ENCODE peak calls at places on chromosomes 1 and 21, in seven cellular contexts. One of them, this sample, is unnamed.

GRCh38 chr1:67557731-67558448 is 127.1 kb upstream of the GADD45A start:
- DNase-seq in pancreas: no peak
- DNase-seq in breast epithelium: no peak
- DNase-seq in cardiac muscle cell: no peak
- DNase-seq in suprapubic skin: no peak
- DNase-seq in sigmoid colon: no peak
- DNase-seq in CD8-positive, alpha-beta T cell: no peak
- DNase-seq in this sample: no peak

GRCh38 chr1:183417691-183418491 is at the start of gene NMNAT2:
- DNase-seq in pancreas: peak; percentile 64
- DNase-seq in breast epithelium: no peak
- DNase-seq in cardiac muscle cell: peak; percentile 53
- DNase-seq in suprapubic skin: no peak
- DNase-seq in sigmoid colon: peak; percentile 68
- DNase-seq in CD8-positive, alpha-beta T cell: no peak
- DNase-seq in this sample: peak; percentile 76

GRCh38 chr1:17013598-17014320 is 2.0 kb upstream of the ATP13A2 start:
- DNase-seq in pancreas: no peak
- DNase-seq in breast epithelium: no peak
- DNase-seq in cardiac muscle cell: no peak
- DNase-seq in suprapubic skin: no peak
- DNase-seq in sigmoid colon: peak; percentile 60
- DNase-seq in CD8-positive, alpha-beta T cell: no peak
- DNase-seq in this sample: no peak

GRCh38 chr1:43432907-43433306 is 20.8 kb downstream of the HYI start:
- DNase-seq in pancreas: peak; percentile 32
- DNase-seq in breast epithelium: peak; percentile 35
- DNase-seq in cardiac muscle cell: no peak
- DNase-seq in suprapubic skin: peak; percentile 37
- DNase-seq in sigmoid colon: no peak
- DNase-seq in CD8-positive, alpha-beta T cell: no peak
- DNase-seq in this sample: no peak

GRCh38 chr1:180821970-180822369 is 90.7 kb upstream of the KIAA1614 start:
- DNase-seq in pancreas: no peak
- DNase-seq in breast epithelium: no peak
- DNase-seq in cardiac muscle cell: no peak
- DNase-seq in suprapubic skin: no peak
- DNase-seq in sigmoid colon: no peak
- DNase-seq in CD8-positive, alpha-beta T cell: no peak
- DNase-seq in this sample: no peak

GRCh38 chr1:61743716-61744620 is 1.7 kb downstream of the PATJ start:
- DNase-seq in pancreas: no peak
- DNase-seq in breast epithelium: no peak
- DNase-seq in cardiac muscle cell: no peak
- DNase-seq in suprapubic skin: no peak
- DNase-seq in sigmoid colon: peak; percentile 47
- DNase-seq in CD8-positive, alpha-beta T cell: no peak
- DNase-seq in this sample: no peak

GRCh38 chr1:25523512-25523911 is 19.9 kb upstream of the LDLRAP1 start:
- DNase-seq in pancreas: no peak
- DNase-seq in breast epithelium: no peak
- DNase-seq in cardiac muscle cell: no peak
- DNase-seq in suprapubic skin: no peak
- DNase-seq in sigmoid colon: no peak
- DNase-seq in CD8-positive, alpha-beta T cell: no peak
- DNase-seq in this sample: peak; percentile 15

GRCh38 chr1:201906336-201906735 is 17.6 kb downstream of the SHISA4 start:
- DNase-seq in pancreas: no peak
- DNase-seq in breast epithelium: no peak
- DNase-seq in cardiac muscle cell: no peak
- DNase-seq in suprapubic skin: no peak
- DNase-seq in sigmoid colon: no peak
- DNase-seq in CD8-positive, alpha-beta T cell: no peak
- DNase-seq in this sample: no peak

GRCh38 chr1:62515055-62515454 is 78.2 kb downstream of the USP1 start:
- DNase-seq in pancreas: no peak
- DNase-seq in breast epithelium: no peak
- DNase-seq in cardiac muscle cell: peak; percentile 73
- DNase-seq in suprapubic skin: no peak
- DNase-seq in sigmoid colon: no peak
- DNase-seq in CD8-positive, alpha-beta T cell: no peak
- DNase-seq in this sample: no peak

GRCh38 chr1:37634554-37635308 is at the start of gene RSPO1:
- DNase-seq in pancreas: no peak
- DNase-seq in breast epithelium: no peak
- DNase-seq in cardiac muscle cell: peak; percentile 50
- DNase-seq in suprapubic skin: no peak
- DNase-seq in sigmoid colon: no peak
- DNase-seq in CD8-positive, alpha-beta T cell: no peak
- DNase-seq in this sample: no peak

GRCh38 chr1:42934541-42935312 is 23.9 kb downstream of the SLC2A1 start:
- DNase-seq in pancreas: peak; percentile 31
- DNase-seq in breast epithelium: peak; percentile 34
- DNase-seq in cardiac muscle cell: no peak
- DNase-seq in suprapubic skin: peak; percentile 59
- DNase-seq in sigmoid colon: peak; percentile 55
- DNase-seq in CD8-positive, alpha-beta T cell: peak; percentile 47
- DNase-seq in this sample: no peak

GRCh38 chr1:245686446-245687030 is 531.8 kb downstream of the KIF26B start:
- DNase-seq in pancreas: no peak
- DNase-seq in breast epithelium: no peak
- DNase-seq in cardiac muscle cell: no peak
- DNase-seq in suprapubic skin: peak; percentile 59
- DNase-seq in sigmoid colon: no peak
- DNase-seq in CD8-positive, alpha-beta T cell: no peak
- DNase-seq in this sample: no peak

GRCh38 chr21:41847066-41847804 is 31.9 kb downstream of the PRDM15 start:
- DNase-seq in pancreas: no peak
- DNase-seq in breast epithelium: no peak
- DNase-seq in cardiac muscle cell: peak; percentile 10
- DNase-seq in suprapubic skin: peak; percentile 16
- DNase-seq in sigmoid colon: peak; percentile 28
- DNase-seq in CD8-positive, alpha-beta T cell: no peak
- DNase-seq in this sample: no peak

GRCh38 chr1:7781923-7782495 is 2.1 kb upstream of the PER3 start:
- DNase-seq in pancreas: no peak
- DNase-seq in breast epithelium: no peak
- DNase-seq in cardiac muscle cell: no peak
- DNase-seq in suprapubic skin: no peak
- DNase-seq in sigmoid colon: no peak
- DNase-seq in CD8-positive, alpha-beta T cell: peak; percentile 53
- DNase-seq in this sample: no peak

GRCh38 chr1:168991667-168992475 is 114.6 kb upstream of the ATP1B1 start:
- DNase-seq in pancreas: no peak
- DNase-seq in breast epithelium: no peak
- DNase-seq in cardiac muscle cell: no peak
- DNase-seq in suprapubic skin: no peak
- DNase-seq in sigmoid colon: no peak
- DNase-seq in CD8-positive, alpha-beta T cell: no peak
- DNase-seq in this sample: no peak

GRCh38 chr1:47804127-47804526 is 193.1 kb downstream of the TRABD2B start:
- DNase-seq in pancreas: no peak
- DNase-seq in breast epithelium: no peak
- DNase-seq in cardiac muscle cell: no peak
- DNase-seq in suprapubic skin: no peak
- DNase-seq in sigmoid colon: no peak
- DNase-seq in CD8-positive, alpha-beta T cell: no peak
- DNase-seq in this sample: no peak

GRCh38 chr21:26125433-26126167 is 45.0 kb downstream of the APP start:
- DNase-seq in pancreas: no peak
- DNase-seq in breast epithelium: no peak
- DNase-seq in cardiac muscle cell: no peak
- DNase-seq in suprapubic skin: no peak
- DNase-seq in sigmoid colon: no peak
- DNase-seq in CD8-positive, alpha-beta T cell: no peak
- DNase-seq in this sample: no peak

GRCh38 chr1:9181990-9182783 is 52.4 kb upstream of the H6PD start:
- DNase-seq in pancreas: peak; percentile 83
- DNase-seq in breast epithelium: no peak
- DNase-seq in cardiac muscle cell: peak; percentile 64
- DNase-seq in suprapubic skin: no peak
- DNase-seq in sigmoid colon: no peak
- DNase-seq in CD8-positive, alpha-beta T cell: no peak
- DNase-seq in this sample: peak; percentile 75

GRCh38 chr1:182841368-182841988 is 2.3 kb downstream of the DHX9 start:
- DNase-seq in pancreas: no peak
- DNase-seq in breast epithelium: no peak
- DNase-seq in cardiac muscle cell: peak; percentile 39
- DNase-seq in suprapubic skin: no peak
- DNase-seq in sigmoid colon: no peak
- DNase-seq in CD8-positive, alpha-beta T cell: no peak
- DNase-seq in this sample: no peak

GRCh38 chr1:22750671-22751016 is 40.0 kb downstream of the EPHB2 start:
- DNase-seq in pancreas: no peak
- DNase-seq in breast epithelium: no peak
- DNase-seq in cardiac muscle cell: no peak
- DNase-seq in suprapubic skin: no peak
- DNase-seq in sigmoid colon: no peak
- DNase-seq in CD8-positive, alpha-beta T cell: no peak
- DNase-seq in this sample: no peak

GRCh38 chr1:8663915-8664331 is 153.5 kb downstream of the RERE start:
- DNase-seq in pancreas: no peak
- DNase-seq in breast epithelium: no peak
- DNase-seq in cardiac muscle cell: peak; percentile 74
- DNase-seq in suprapubic skin: no peak
- DNase-seq in sigmoid colon: peak; percentile 63
- DNase-seq in CD8-positive, alpha-beta T cell: no peak
- DNase-seq in this sample: no peak

GRCh38 chr1:208272311-208272710 is 28.1 kb upstream of the PLXNA2 start:
- DNase-seq in pancreas: no peak
- DNase-seq in breast epithelium: no peak
- DNase-seq in cardiac muscle cell: no peak
- DNase-seq in suprapubic skin: no peak
- DNase-seq in sigmoid colon: no peak
- DNase-seq in CD8-positive, alpha-beta T cell: no peak
- DNase-seq in this sample: no peak

GRCh38 chr1:98932184-98932583 is 72.5 kb downstream of the PLPPR5 start:
- DNase-seq in pancreas: no peak
- DNase-seq in breast epithelium: no peak
- DNase-seq in cardiac muscle cell: no peak
- DNase-seq in suprapubic skin: no peak
- DNase-seq in sigmoid colon: no peak
- DNase-seq in CD8-positive, alpha-beta T cell: no peak
- DNase-seq in this sample: no peak

GRCh38 chr1:55632058-55632457 is 416.9 kb upstream of the USP24 start:
- DNase-seq in pancreas: no peak
- DNase-seq in breast epithelium: no peak
- DNase-seq in cardiac muscle cell: peak; percentile 47
- DNase-seq in suprapubic skin: no peak
- DNase-seq in sigmoid colon: no peak
- DNase-seq in CD8-positive, alpha-beta T cell: no peak
- DNase-seq in this sample: no peak

GRCh38 chr1:186648606-186649005 is 31.6 kb downstream of the PTGS2 start:
- DNase-seq in pancreas: no peak
- DNase-seq in breast epithelium: no peak
- DNase-seq in cardiac muscle cell: no peak
- DNase-seq in suprapubic skin: no peak
- DNase-seq in sigmoid colon: no peak
- DNase-seq in CD8-positive, alpha-beta T cell: no peak
- DNase-seq in this sample: no peak

GRCh38 chr1:2229032-2229920 is 1.2 kb downstream of the SKI start:
- DNase-seq in pancreas: peak; percentile 85
- DNase-seq in breast epithelium: no peak
- DNase-seq in cardiac muscle cell: peak; percentile 83
- DNase-seq in suprapubic skin: no peak
- DNase-seq in sigmoid colon: peak; percentile 94
- DNase-seq in CD8-positive, alpha-beta T cell: peak; percentile 79
- DNase-seq in this sample: no peak

GRCh38 chr1:153194331-153195050 is 8.7 kb upstream of the LELP1 start:
- DNase-seq in pancreas: no peak
- DNase-seq in breast epithelium: no peak
- DNase-seq in cardiac muscle cell: no peak
- DNase-seq in suprapubic skin: no peak
- DNase-seq in sigmoid colon: no peak
- DNase-seq in CD8-positive, alpha-beta T cell: no peak
- DNase-seq in this sample: no peak

GRCh38 chr1:153192697-153193096 is 10.5 kb upstream of the LELP1 start:
- DNase-seq in pancreas: no peak
- DNase-seq in breast epithelium: no peak
- DNase-seq in cardiac muscle cell: no peak
- DNase-seq in suprapubic skin: no peak
- DNase-seq in sigmoid colon: no peak
- DNase-seq in CD8-positive, alpha-beta T cell: no peak
- DNase-seq in this sample: no peak

GRCh38 chr1:153195216-153195615 is 8.0 kb upstream of the LELP1 start:
- DNase-seq in pancreas: no peak
- DNase-seq in breast epithelium: no peak
- DNase-seq in cardiac muscle cell: no peak
- DNase-seq in suprapubic skin: no peak
- DNase-seq in sigmoid colon: no peak
- DNase-seq in CD8-positive, alpha-beta T cell: no peak
- DNase-seq in this sample: no peak

GRCh38 chr1:153190373-153190772 is 12.9 kb upstream of the LELP1 start:
- DNase-seq in pancreas: no peak
- DNase-seq in breast epithelium: no peak
- DNase-seq in cardiac muscle cell: no peak
- DNase-seq in suprapubic skin: no peak
- DNase-seq in sigmoid colon: no peak
- DNase-seq in CD8-positive, alpha-beta T cell: no peak
- DNase-seq in this sample: no peak
- TF ChIP-seq CTCF in pancreas: no peak
- TF ChIP-seq CTCF in breast epithelium: no peak
- TF ChIP-seq CTCF in cardiac muscle cell: no peak
- TF ChIP-seq CTCF in suprapubic skin: no peak
- TF ChIP-seq CTCF in sigmoid colon: no peak
- TF ChIP-seq CTCF in CD8-positive, alpha-beta T cell: no peak
- TF ChIP-seq CTCF in this sample: no peak

GRCh38 chr1:53732912-53733317 is 6.0 kb downstream of the GLIS1 start:
- DNase-seq in pancreas: no peak
- DNase-seq in breast epithelium: no peak
- DNase-seq in cardiac muscle cell: peak; percentile 72
- DNase-seq in suprapubic skin: no peak
- DNase-seq in sigmoid colon: no peak
- DNase-seq in CD8-positive, alpha-beta T cell: no peak
- DNase-seq in this sample: no peak
- H3K27ac ChIP-seq in pancreas: no peak overlapping the region
- H3K27ac ChIP-seq in breast epithelium: no peak overlapping the region
- H3K27ac ChIP-seq in cardiac muscle cell: no peak overlapping the region
- H3K27ac ChIP-seq in suprapubic skin: no peak overlapping the region
- H3K27ac ChIP-seq in sigmoid colon: no peak overlapping the region
- H3K27ac ChIP-seq in CD8-positive, alpha-beta T cell: no peak overlapping the region
- H3K27ac ChIP-seq in this sample: no peak overlapping the region

GRCh38 chr1:156122086-156122485 is 7.6 kb downstream of the LMNA start:
- DNase-seq in pancreas: no peak
- DNase-seq in breast epithelium: no peak
- DNase-seq in cardiac muscle cell: no peak
- DNase-seq in suprapubic skin: no peak
- DNase-seq in sigmoid colon: no peak
- DNase-seq in CD8-positive, alpha-beta T cell: no peak
- DNase-seq in this sample: no peak
- H3K4me3 ChIP-seq in pancreas: no peak overlapping the region
- H3K4me3 ChIP-seq in breast epithelium: peak overlapping the region; percentile 98
- H3K4me3 ChIP-seq in cardiac muscle cell: no peak overlapping the region
- H3K4me3 ChIP-seq in suprapubic skin: peak overlapping the region; percentile 100
- H3K4me3 ChIP-seq in sigmoid colon: peak overlapping the region; percentile 39
- H3K4me3 ChIP-seq in CD8-positive, alpha-beta T cell: no peak overlapping the region
- H3K4me3 ChIP-seq in this sample: peak overlapping the region; percentile 27

DNA sequence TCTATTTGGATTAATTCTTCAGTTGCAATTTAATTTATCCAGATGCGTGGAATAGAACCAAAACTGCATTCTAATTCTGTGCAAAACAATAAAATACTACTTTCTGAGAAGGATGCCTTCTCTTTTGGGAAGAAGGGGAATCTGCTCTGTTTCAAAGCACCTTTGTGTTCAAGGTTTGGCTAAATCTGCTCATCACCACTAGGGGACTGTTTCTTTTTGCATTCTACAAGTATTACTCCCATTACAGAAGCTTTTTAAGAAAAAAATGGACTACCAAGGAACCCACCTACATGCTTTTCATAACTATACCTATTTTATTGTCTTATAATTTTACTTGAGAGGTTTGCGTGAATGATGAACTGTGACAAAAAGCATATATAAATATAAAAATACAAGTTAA is 18.2 kb downstream of the MRPS6 start:
- DNase-seq in pancreas: no peak
- DNase-seq in breast epithelium: no peak
- DNase-seq in cardiac muscle cell: peak; percentile 11
- DNase-seq in suprapubic skin: no peak
- DNase-seq in sigmoid colon: no peak
- DNase-seq in CD8-positive, alpha-beta T cell: no peak
- DNase-seq in this sample: no peak
- TF ChIP-seq CTCF in pancreas: no peak
- TF ChIP-seq CTCF in breast epithelium: peak; percentile 11
- TF ChIP-seq CTCF in cardiac muscle cell: peak; percentile 45
- TF ChIP-seq CTCF in suprapubic skin: no peak
- TF ChIP-seq CTCF in sigmoid colon: no peak
- TF ChIP-seq CTCF in CD8-positive, alpha-beta T cell: peak; percentile 47
- TF ChIP-seq CTCF in this sample: no peak